ENCODE peak calls at places on chromosomes 11 and 22, in eight cellular contexts. E is sigmoid colon, T is HCT116, R is K562, I is GM12891, J is spleen, F is prostate gland, O is HL-60. Y is an unnamed sample.

GRCh38 chr11:70715636-70716035 is 317.3 kb downstream of the CTTN start:
- DNase-seq in O (no peak), I (no peak), R (no peak), E (no peak), T (no peak), J (no peak), F (no peak), Y (no peak)

GRCh38 chr22:22460060-22460459 is 48.5 kb downstream of the ZNF280B start:
- DNase-seq in F (no peak), O (no peak), I (no peak), J (no peak), E (no peak), R (no peak), T (no peak), Y (no peak)

GRCh38 chr11:112786196-112786595 is 175.0 kb upstream of the NCAM1 start:
- DNase-seq in E (no peak), I (no peak), O (no peak), F (no peak), T (no peak), J (no peak), R (no peak), Y (no peak)

GRCh38 chr11:121391914-121392313 is 60.2 kb upstream of the SORL1 start:
- DNase-seq in T (no peak), R (no peak), O (no peak), E (no peak), F (peak), I (no peak), J (no peak), Y (no peak)

GRCh38 chr22:17559188-17559587 is 4.1 kb upstream of the SLC25A18 start:
- DNase-seq in J (peak), I (no peak), O (no peak), R (no peak), T (no peak), E (no peak), F (no peak), Y (no peak)

GRCh38 chr11:44633641-44634040 is 68.2 kb downstream of the CD82 start:
- DNase-seq in I (no peak), R (no peak), O (no peak), J (peak), T (no peak), F (no peak), E (peak), Y (no peak)

GRCh38 chr11:15852179-15852578 is 504.2 kb downstream of the SOX6 start:
- DNase-seq in O (no peak), F (no peak), E (no peak), R (peak), J (no peak), T (peak), I (no peak), Y (no peak)

GRCh38 chr11:64661146-64661545 is 61.9 kb downstream of the NRXN2 start:
- DNase-seq in E (no peak), I (no peak), O (no peak), T (no peak), J (no peak), R (no peak), F (no peak), Y (no peak)

GRCh38 chr11:2093575-2094353 is 45.4 kb downstream of the IGF2 start:
- DNase-seq in I (no peak), O (no peak), F (peak), R (no peak), E (peak), J (peak), T (no peak), Y (no peak)

GRCh38 chr11:61966673-61967176 is 709 bp downstream of the FTH1 start:
- DNase-seq in J (peak), T (no peak), I (no peak), R (peak), F (no peak), E (peak), O (no peak), Y (no peak)

GRCh38 chr22:42613869-42614268 is 814 bp downstream of the POLDIP3 start:
- DNase-seq in E (no peak), J (no peak), O (no peak), F (no peak), I (no peak), T (no peak), R (no peak), Y (no peak)

GRCh38 chr11:112635338-112635737 is 325.9 kb upstream of the NCAM1 start:
- DNase-seq in F (no peak), T (no peak), O (no peak), R (no peak), J (no peak), I (no peak), E (no peak), Y (no peak)

GRCh38 chr11:84922212-84922805 is 704.8 kb downstream of the DLG2 start:
- DNase-seq in I (no peak), E (no peak), T (no peak), J (no peak), O (no peak), R (no peak), F (no peak), Y (no peak)

GRCh38 chr22:23716811-23717801 is 26.3 kb downstream of the RGL4 start:
- DNase-seq in T (peak), R (peak), I (peak), O (peak), F (peak), E (peak), J (peak), Y (peak)
- TF ChIP-seq POLR2AphosphoS5 in T (peak), R (peak), I (peak), O (peak), F (peak), E (peak), J (peak), Y (peak)

GRCh38 chr11:130847517-130847916 is 68.8 kb downstream of the SNX19 start:
- DNase-seq in R (no peak), O (no peak), J (no peak), E (no peak), T (peak), I (no peak), F (no peak), Y (peak)
- TF ChIP-seq POLR2AphosphoS5 in R (no peak), O (no peak), J (no peak), E (no peak), T (peak), I (no peak), F (no peak), Y (no peak)

DNA sequence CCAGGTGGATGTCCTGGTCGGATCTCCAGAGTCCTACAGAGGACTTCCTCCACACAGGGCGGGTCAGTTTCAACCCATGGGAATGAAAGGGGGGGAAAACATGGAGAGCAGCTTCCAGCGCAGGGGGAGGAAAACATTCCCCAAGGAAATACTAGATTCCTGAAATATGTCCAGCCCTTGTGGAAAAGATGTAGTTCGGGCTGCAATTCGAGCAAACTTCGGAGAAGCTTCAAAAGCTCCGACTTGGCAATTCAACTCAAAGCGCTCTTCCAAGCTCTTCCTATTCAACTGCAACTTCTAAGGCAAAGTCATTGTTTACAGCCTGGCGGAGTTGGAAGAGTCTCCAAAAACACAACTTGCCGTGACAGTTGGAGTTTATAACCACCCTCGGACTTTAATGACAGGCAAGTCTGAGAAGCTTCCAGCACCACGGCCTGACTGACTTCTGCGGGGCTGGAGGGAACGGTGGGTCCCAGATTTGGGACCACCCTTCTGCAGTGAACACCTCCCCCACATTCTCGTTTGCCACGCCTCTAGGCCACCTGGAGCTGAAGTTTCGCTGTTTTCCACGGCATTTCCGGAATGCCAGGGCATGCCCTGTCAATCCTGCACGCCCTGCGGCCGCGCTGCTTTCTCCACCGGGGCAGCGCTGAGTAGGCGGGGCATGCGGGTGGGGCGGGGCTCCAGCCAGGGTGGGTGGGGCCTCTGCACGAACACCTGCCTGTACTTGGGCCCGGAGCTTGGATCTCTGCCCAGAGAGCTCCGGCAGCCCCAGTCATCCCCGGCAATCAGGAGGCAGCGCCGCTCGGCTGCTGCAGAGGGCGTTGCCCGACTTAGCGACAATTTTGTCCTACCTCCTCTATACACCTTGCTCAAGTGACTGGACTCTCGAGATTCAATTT is 49.0 kb upstream of the BIRC3 start:
- DNase-seq in I (peak), O (no peak), T (peak), R (peak), E (peak), F (peak), J (peak), Y (peak)
- TF ChIP-seq POLR2AphosphoS5 in I (no peak), O (no peak), T (peak), R (no peak), E (no peak), F (peak), J (peak), Y (no peak)

GRCh38 chr11:57144531-57145320 is 37.0 kb upstream of the LRRC55 start:
- DNase-seq in J (no peak), E (no peak), T (no peak), I (no peak), F (no peak), O (no peak), R (no peak), Y (no peak)
- TF ChIP-seq POLR2AphosphoS5 in J (no peak), E (no peak), T (no peak), I (no peak), F (no peak), O (no peak), R (no peak), Y (no peak)

DNA sequence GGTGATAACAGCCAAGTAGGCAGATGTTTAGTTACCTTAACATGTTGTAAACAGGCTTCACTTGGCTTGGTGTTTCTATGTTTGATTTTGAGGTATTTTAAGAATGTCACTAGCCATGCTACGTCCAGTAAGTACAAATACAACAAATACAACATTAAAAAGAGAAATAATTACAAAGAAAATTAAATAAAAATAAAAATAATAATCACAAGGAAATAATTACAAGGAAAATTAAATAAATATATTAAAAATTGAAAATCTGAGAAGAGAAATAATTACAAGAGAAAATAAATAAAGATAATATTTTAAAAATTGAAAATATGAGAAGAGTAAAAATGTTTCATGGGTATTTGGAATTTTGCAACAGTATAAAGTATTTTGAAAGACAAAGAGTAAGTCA is 103.9 kb downstream of the GUCY1A2 start:
- DNase-seq in E (no peak), I (no peak), F (no peak), O (no peak), J (no peak), T (no peak), R (no peak), Y (no peak)
- TF ChIP-seq POLR2AphosphoS5 in E (no peak), I (no peak), F (no peak), O (no peak), J (no peak), T (no peak), R (no peak), Y (no peak)

GRCh38 chr11:100957499-100957898 is 172.1 kb downstream of the PGR start:
- DNase-seq in J (no peak), E (no peak), O (no peak), I (no peak), T (no peak), F (no peak), R (no peak), Y (no peak)

GRCh38 chr11:100961633-100962032 is 168.0 kb downstream of the PGR start:
- DNase-seq in R (no peak), E (no peak), J (no peak), F (no peak), O (no peak), T (no peak), I (no peak), Y (no peak)

GRCh38 chr11:100955318-100955717 is 174.3 kb downstream of the PGR start:
- DNase-seq in F (no peak), E (no peak), O (no peak), T (no peak), R (no peak), J (no peak), I (no peak), Y (no peak)

GRCh38 chr11:100956321-100956720 is 173.3 kb downstream of the PGR start:
- DNase-seq in T (no peak), R (no peak), E (no peak), O (no peak), J (no peak), F (no peak), I (no peak), Y (no peak)
- TF ChIP-seq POLR2AphosphoS5 in T (no peak), R (no peak), E (no peak), O (no peak), J (no peak), F (no peak), I (no peak), Y (no peak)

DNA sequence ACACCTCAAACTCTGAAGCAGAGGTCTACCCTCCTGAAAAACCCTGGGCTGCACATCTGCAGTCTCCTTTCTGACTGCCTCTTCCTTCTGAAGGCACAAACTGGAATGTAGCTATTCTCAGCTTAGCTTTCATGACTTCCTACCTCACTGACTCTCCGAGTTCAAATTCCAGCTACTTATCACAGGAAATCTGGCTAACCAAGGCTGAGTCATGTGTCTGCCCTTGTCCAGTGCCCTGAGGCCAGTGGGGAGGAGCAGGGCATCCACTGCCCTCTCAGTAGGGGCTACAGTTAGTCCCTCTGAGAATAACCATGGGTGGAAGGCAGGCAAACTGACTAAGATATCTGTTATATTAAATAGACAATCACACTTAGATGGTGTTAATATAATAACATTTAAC is 29.2 kb downstream of the PDGFD start:
- DNase-seq in O (no peak), J (no peak), F (no peak), R (no peak), T (no peak), E (no peak), I (no peak), Y (no peak)
- TF ChIP-seq POLR2AphosphoS5 in O (no peak), J (no peak), F (no peak), R (no peak), T (no peak), E (no peak), I (no peak), Y (no peak)

DNA sequence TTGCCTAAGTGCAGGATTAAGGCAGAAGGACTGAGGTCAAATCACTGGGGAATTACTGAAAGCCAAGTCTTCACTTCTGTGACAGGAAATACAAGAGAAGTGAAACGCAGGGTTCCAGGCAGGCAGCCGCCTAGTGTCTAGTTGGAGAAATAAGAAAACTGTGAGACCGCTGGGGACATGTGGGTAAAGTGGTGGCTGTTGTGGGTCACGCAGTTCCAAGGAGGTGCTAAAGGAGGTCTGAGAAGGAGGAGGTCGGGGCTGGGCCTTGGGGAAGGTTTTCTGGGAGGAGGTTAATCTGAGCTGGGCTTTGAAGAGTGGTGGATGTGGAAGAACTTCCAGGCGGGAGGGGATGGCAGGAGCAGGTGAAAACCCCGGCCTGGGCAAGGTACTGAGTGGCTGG is 11.2 kb downstream of the MCM5 start:
- DNase-seq in F (no peak), O (no peak), R (no peak), E (no peak), J (peak), T (no peak), I (peak), Y (no peak)
- TF ChIP-seq POLR2AphosphoS5 in F (no peak), O (no peak), R (no peak), E (no peak), J (no peak), T (no peak), I (no peak), Y (no peak)

GRCh38 chr11:20363500-20364411 is at the start of gene HTATIP2:
- DNase-seq in J (peak), F (peak), I (peak), T (no peak), O (peak), E (peak), R (peak), Y (no peak)
- TF ChIP-seq POLR2AphosphoS5 in J (peak), F (no peak), I (peak), T (peak), O (peak), E (peak), R (peak), Y (peak)

GRCh38 chr22:33921576-33922181 is 1.4 kb upstream of the LARGE1 start:
- DNase-seq in I (peak), T (no peak), F (peak), E (peak), R (no peak), O (no peak), J (peak), Y (no peak)

GRCh38 chr22:33923660-33924246 is 3.5 kb upstream of the LARGE1 start:
- DNase-seq in F (peak), R (peak), T (peak), J (no peak), E (peak), O (peak), I (peak), Y (no peak)

GRCh38 chr22:33923033-33923432 is 2.8 kb upstream of the LARGE1 start:
- DNase-seq in R (no peak), J (no peak), E (no peak), F (no peak), T (no peak), O (no peak), I (no peak), Y (no peak)

GRCh38 chr22:33920927-33921575 is 775 bp upstream of the LARGE1 start:
- DNase-seq in T (peak), O (peak), E (peak), R (peak), F (peak), J (peak), I (peak), Y (no peak)

DNA sequence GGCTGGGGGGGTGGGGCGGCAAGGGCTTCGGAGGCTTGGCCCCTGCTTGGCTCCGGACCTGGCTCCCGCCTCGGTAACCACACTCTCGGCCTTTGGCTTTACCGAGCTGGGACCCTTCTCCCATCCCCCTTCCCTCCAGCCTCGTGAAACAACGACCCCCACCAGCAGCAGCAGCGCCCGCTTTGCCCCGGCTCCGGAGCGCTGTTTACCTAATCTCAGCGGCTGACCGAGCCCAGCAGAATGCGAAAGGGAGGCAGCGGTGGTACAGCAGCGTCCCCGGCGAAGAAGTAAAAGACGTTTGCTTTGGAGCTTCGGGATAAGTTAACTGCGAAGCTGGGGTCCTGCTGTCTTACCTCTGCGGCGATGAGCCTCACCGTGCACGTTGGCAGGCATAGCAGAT is 2.0 kb upstream of the LARGE1 start:
- DNase-seq in T (no peak), R (no peak), O (no peak), E (peak), J (peak), I (no peak), F (peak), Y (no peak)
- TF ChIP-seq POLR2AphosphoS5 in T (no peak), R (no peak), O (no peak), E (no peak), J (no peak), I (no peak), F (no peak), Y (no peak)

Y was measured in Panc1.